ENCODE peak calls at places on chromosomes 4 and X, in five cellular contexts. U is SJSA1, T is pancreas, P is IMR-90, G is psoas muscle. H is an unnamed sample. For H3K27me3, H3K9me3 and H3K36me3, the result is how much of the 10 kb centered on the place peaks cover.

GRCh38 chr4:13445841-13446790 is 38.0 kb downstream of the RAB28 start:
- DNase-seq in U (peak), P (no peak), T (no peak), G (no peak), H (no peak)

GRCh38 chrX:26347171-26347570 is 131.2 kb downstream of the MAGEB5 start:
- DNase-seq in P (no peak), G (no peak), T (peak), U (no peak), H (no peak)

GRCh38 chrX:39822133-39822748 is 275.5 kb downstream of the BCOR start:
- DNase-seq in T (no peak), P (no peak), U (no peak), G (peak), H (no peak)

GRCh38 chr4:163492951-163493504 is 1.5 kb upstream of the TMA16 start:
- DNase-seq in T (no peak), G (no peak), U (no peak), P (no peak), H (no peak)

GRCh38 chrX:69305333-69306062 is 140.2 kb upstream of the PJA1 start:
- DNase-seq in U (no peak), T (no peak), G (no peak), P (no peak), H (no peak)

GRCh38 chrX:150566734-150567182 is 1.7 kb upstream of the MTM1 start:
- DNase-seq in G (no peak), U (no peak), T (no peak), P (no peak), H (no peak)

GRCh38 chr4:126916626-126917140 is 716.1 kb upstream of the INTU start:
- DNase-seq in G (no peak), U (no peak), P (peak), T (no peak), H (no peak)

GRCh38 chrX:153773218-153773611 is 7.6 kb upstream of the SRPK3 start:
- DNase-seq in G (peak), P (no peak), T (no peak), U (no peak), H (peak)

GRCh38 chr4:173446416-173446815 is 47.5 kb upstream of the SCRG1 start:
- DNase-seq in G (no peak), P (no peak), T (no peak), U (no peak), H (no peak)

GRCh38 chr4:106851686-106852085 is 184.4 kb downstream of the DKK2 start:
- DNase-seq in G (no peak), T (no peak), P (no peak), U (no peak), H (no peak)

GRCh38 chr4:112973897-112974296 is 75.6 kb upstream of the ANK2 start:
- DNase-seq in P (no peak), G (no peak), U (no peak), T (no peak), H (no peak)

GRCh38 chr4:124938836-124939235 is 226.3 kb upstream of the ANKRD50 start:
- DNase-seq in T (no peak), P (peak), U (no peak), G (no peak), H (no peak)

GRCh38 chr4:154467886-154468285 is 23.7 kb downstream of the DCHS2 start:
- DNase-seq in T (no peak), P (peak), U (no peak), G (no peak), H (no peak)

GRCh38 chr4:153785830-153786721 is 2.8 kb downstream of the SFRP2 start:
- DNase-seq in G (no peak), T (no peak), U (no peak), P (peak), H (no peak)

GRCh38 chr4:108702960-108703359 is 52.6 kb downstream of the OSTC start:
- DNase-seq in U (no peak), G (no peak), T (no peak), P (no peak), H (no peak)

GRCh38 chr4:118918388-118918787 is 29.7 kb downstream of the SYNPO2 start:
- DNase-seq in U (no peak), G (no peak), T (no peak), P (peak), H (no peak)

GRCh38 chr4:104436542-104436941 is 58.2 kb downstream of the CXXC4 start:
- DNase-seq in U (no peak), P (no peak), G (no peak), T (no peak), H (no peak)

GRCh38 chr4:118213101-118213500 is 139.7 kb downstream of the PRSS12 start:
- DNase-seq in G (no peak), T (no peak), P (no peak), U (no peak), H (no peak)

GRCh38 chrX:9163153-9163790 is 129.3 kb upstream of the FAM9B start:
- DNase-seq in P (peak), T (no peak), G (no peak), U (peak), H (no peak)

GRCh38 chrX:153582896-153583295 is 16.0 kb downstream of the CCNQ start:
- DNase-seq in U (no peak), P (peak), G (no peak), T (no peak), H (peak)

GRCh38 chr4:174631901-174632758 is 109.8 kb upstream of the HPGD start:
- DNase-seq in T (no peak), G (no peak), P (peak), U (no peak), H (no peak)

GRCh38 chr4:37788782-37789181 is 37.7 kb upstream of the PGM2 start:
- DNase-seq in U (no peak), G (no peak), P (no peak), T (no peak), H (no peak)

GRCh38 chr4:158801677-158802076 is 32.9 kb downstream of the FNIP2 start:
- DNase-seq in U (no peak), G (no peak), P (no peak), T (no peak), H (no peak)

GRCh38 chr4:158802914-158803313 is 34.1 kb downstream of the FNIP2 start:
- DNase-seq in U (no peak), T (no peak), G (no peak), P (no peak), H (no peak)

GRCh38 chr4:158799013-158799770 is 30.4 kb downstream of the FNIP2 start:
- DNase-seq in P (no peak), G (no peak), U (no peak), T (no peak), H (no peak)

GRCh38 chr4:158799856-158800255 is 31.0 kb downstream of the FNIP2 start:
- DNase-seq in T (no peak), U (no peak), P (no peak), G (no peak), H (no peak)

DNA sequence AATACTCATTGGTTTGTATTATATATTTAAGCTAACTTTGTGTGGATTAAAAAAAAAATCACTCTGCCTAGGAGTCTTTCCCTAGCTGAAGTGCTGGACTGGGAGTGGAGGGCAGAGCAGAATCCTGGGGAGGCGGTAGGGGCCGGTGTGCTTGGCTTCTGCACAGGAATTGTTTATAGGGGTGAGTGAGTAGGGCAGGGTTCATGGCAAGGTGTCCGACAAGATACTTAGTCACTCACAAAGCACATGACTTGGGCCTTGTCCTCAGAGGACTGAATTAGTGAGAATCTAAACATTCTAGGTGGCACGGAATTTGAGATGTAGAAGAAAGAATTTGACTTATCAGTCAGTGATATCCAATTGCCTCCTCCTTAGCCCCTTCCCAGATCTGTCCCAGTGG is 32.2 kb downstream of the FNIP2 start:
- DNase-seq in T (no peak), P (no peak), U (no peak), G (no peak), H (no peak)
- H3K27me3 ChIP-seq in T (under half), P (under half), U (under half), G (under half), H (under half)

GRCh38 chr4:41466249-41466648 is 71.7 kb upstream of the LIMCH1 start:
- DNase-seq in U (no peak), P (no peak), G (no peak), T (no peak), H (no peak)
- H3K9me3 ChIP-seq in U (under half), P (under half), G (under half), T (under half), H (under half)

GRCh38 chrX:71604796-71605568 is 13.3 kb downstream of the CXCR3 start:
- DNase-seq in T (no peak), P (no peak), G (no peak), U (no peak), H (no peak)
- H3K36me3 ChIP-seq in T (under half), P (under half), G (under half), U (under half), H (half or more)

GRCh38 chrX:100373673-100374072 is 36.4 kb downstream of the PCDH19 start:
- DNase-seq in G (no peak), T (no peak), P (no peak), U (no peak), H (no peak)
- H3K27me3 ChIP-seq in G (under half), T (under half), P (under half), U (under half), H (under half)

H was measured in lower lobe of right lung.